ENCODE peak calls at places on chromosomes 6 and 20, in five cellular contexts. H, L, P, Q and I are unnamed samples.

GRCh38 chr6:65937982-65938381 is 231.0 kb upstream of the EYS start:
- DNase-seq in H (no peak), L (no peak), P (no peak), Q (no peak), I (no peak)

GRCh38 chr6:144319193-144319592 is 34.1 kb downstream of the UTRN start:
- DNase-seq in H (no peak), L (no peak), P (no peak), Q (no peak), I (no peak)

GRCh38 chr6:112100561-112100960 is 13.2 kb downstream of the FAM229B start:
- DNase-seq in H (no peak), L (no peak), P (no peak), Q (no peak), I (no peak)

GRCh38 chr6:35050291-35050987 is 90.7 kb downstream of the TCP11 start:
- DNase-seq in H (peak; percentile 57), L (no peak), P (peak; percentile 38), Q (no peak), I (no peak)

GRCh38 chr6:111709615-111710398 is 104.1 kb upstream of the TRAF3IP2 start:
- DNase-seq in H (peak; percentile 58), L (no peak), P (peak; percentile 72), Q (peak; percentile 37), I (no peak)

GRCh38 chr6:66478705-66479104 is 771.7 kb upstream of the EYS start:
- DNase-seq in H (no peak), L (no peak), P (no peak), Q (no peak), I (no peak)

GRCh38 chr6:54801669-54802068 is 44.9 kb upstream of the FAM83B start:
- DNase-seq in H (no peak), L (no peak), P (no peak), Q (no peak), I (peak; percentile 63)

GRCh38 chr20:47810686-47811347 is 25.5 kb upstream of the SULF2 start:
- DNase-seq in H (no peak), L (no peak), P (no peak), Q (no peak), I (no peak)

GRCh38 chr20:15077733-15078132 is 740.3 kb upstream of the FLRT3 start:
- DNase-seq in H (no peak), L (no peak), P (no peak), Q (no peak), I (no peak)

GRCh38 chr20:60070791-60071190 is 112.6 kb downstream of the CDH26 start:
- DNase-seq in H (no peak), L (no peak), P (no peak), Q (no peak), I (no peak)

GRCh38 chr6:137900815-137901214 is 33.8 kb downstream of the TNFAIP3 start:
- DNase-seq in H (no peak), L (no peak), P (no peak), Q (no peak), I (no peak)

GRCh38 chr6:75113446-75113845 is 92.4 kb downstream of the COL12A1 start:
- DNase-seq in H (no peak), L (no peak), P (no peak), Q (no peak), I (no peak)

GRCh38 chr20:47099749-47100515 is 205.3 kb downstream of the EYA2 start:
- DNase-seq in H (no peak), L (no peak), P (no peak), Q (no peak), I (no peak)

GRCh38 chr6:34223381-34223963 is 13.2 kb upstream of the HMGA1 start:
- DNase-seq in H (no peak), L (no peak), P (peak; percentile 58), Q (no peak), I (no peak)

GRCh38 chr6:137849709-137850093 is 17.4 kb upstream of the TNFAIP3 start:
- DNase-seq in H (no peak), L (no peak), P (no peak), Q (no peak), I (no peak)

GRCh38 chr6:120994573-120994967 is 339.7 kb downstream of the TBC1D32 start:
- DNase-seq in H (no peak), L (no peak), P (no peak), Q (no peak), I (no peak)

GRCh38 chr6:3456794-3457709 is at the start of gene SLC22A23:
- DNase-seq in H (peak; percentile 17), L (peak; percentile 87), P (peak; percentile 87), Q (peak; percentile 78), I (no peak)

GRCh38 chr6:104614394-104614793 is 245.3 kb downstream of the HACE1 start:
- DNase-seq in H (no peak), L (no peak), P (no peak), Q (no peak), I (no peak)

GRCh38 chr6:170291271-170292110 is 613 bp upstream of the DLL1 start:
- DNase-seq in H (no peak), L (peak; percentile 68), P (peak; percentile 87), Q (no peak), I (no peak)

GRCh38 chr20:43752561-43753301 is 25.9 kb upstream of the GTSF1L start:
- DNase-seq in H (peak; percentile 95), L (peak; percentile 68), P (peak; percentile 79), Q (peak; percentile 77), I (no peak)

GRCh38 chr6:44727651-44728630 is 340.4 kb downstream of the CDC5L start:
- DNase-seq in H (no peak), L (no peak), P (no peak), Q (no peak), I (no peak)

GRCh38 chr6:35019831-35020230 is 121.3 kb downstream of the TCP11 start:
- DNase-seq in H (no peak), L (no peak), P (no peak), Q (no peak), I (no peak)

GRCh38 chr20:49344975-49345374 is 67.1 kb upstream of the ZNFX1 start:
- DNase-seq in H (no peak), L (no peak), P (no peak), Q (no peak), I (peak; percentile 78)

GRCh38 chr6:107655245-107655644 is 165.3 kb downstream of the SOBP start:
- DNase-seq in H (no peak), L (no peak), P (no peak), Q (no peak), I (no peak)

GRCh38 chr6:57221191-57221935 is 744 bp downstream of the RAB23 start:
- DNase-seq in H (peak; percentile 43), L (peak; percentile 57), P (peak; percentile 67), Q (peak; percentile 72), I (no peak)

GRCh38 chr20:38043512-38044300 is 10.2 kb downstream of the RPRD1B start:
- DNase-seq in H (no peak), L (no peak), P (no peak), Q (no peak), I (no peak)

GRCh38 chr6:121590438-121590837 is 155.0 kb downstream of the GJA1 start:
- DNase-seq in H (no peak), L (no peak), P (no peak), Q (no peak), I (no peak)

GRCh38 chr20:57957397-57958049 is 247.7 kb upstream of the PMEPA1 start:
- DNase-seq in H (no peak), L (no peak), P (peak; percentile 48), Q (no peak), I (no peak)

DNA sequence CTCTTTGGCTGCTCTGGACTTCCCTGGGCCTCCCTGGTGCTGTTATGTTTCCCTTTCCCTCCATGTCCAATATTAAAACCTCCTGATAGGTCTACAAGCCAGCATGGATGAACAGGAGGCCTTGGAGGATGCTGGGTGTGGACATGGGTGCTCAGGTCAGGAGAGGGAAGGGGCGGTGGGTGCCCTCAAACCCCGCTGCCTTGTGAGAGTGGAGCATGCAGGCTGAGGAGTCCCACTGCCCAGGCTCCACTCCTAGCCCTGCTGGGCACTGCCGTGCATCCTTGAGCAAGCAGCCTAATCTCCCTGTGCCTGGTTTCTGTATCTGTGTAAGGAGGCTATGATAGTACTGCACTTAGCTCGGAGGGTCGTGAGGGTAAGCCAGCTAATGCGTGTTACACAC is 18.4 kb upstream of the CCDC167 start:
- DNase-seq in H (no peak), L (no peak), P (no peak), Q (no peak), I (no peak)
- H3K4me3 ChIP-seq in H (no peak overlapping the region), L (no peak overlapping the region), P (no peak overlapping the region), Q (no peak overlapping the region), I (no peak overlapping the region)

GRCh38 chr6:134593442-134593841 is 275.5 kb upstream of the SGK1 start:
- DNase-seq in H (no peak), L (no peak), P (no peak), Q (no peak), I (no peak)

GRCh38 chr6:134593887-134594286 is 276.0 kb upstream of the SGK1 start:
- DNase-seq in H (no peak), L (peak; percentile 60), P (no peak), Q (peak; percentile 50), I (no peak)

GRCh38 chr6:134594881-134595280 is 277.0 kb upstream of the SGK1 start:
- DNase-seq in H (no peak), L (no peak), P (no peak), Q (no peak), I (no peak)

GRCh38 chr6:134590449-134590848 is 272.5 kb upstream of the SGK1 start:
- DNase-seq in H (no peak), L (no peak), P (no peak), Q (no peak), I (no peak)

DNA sequence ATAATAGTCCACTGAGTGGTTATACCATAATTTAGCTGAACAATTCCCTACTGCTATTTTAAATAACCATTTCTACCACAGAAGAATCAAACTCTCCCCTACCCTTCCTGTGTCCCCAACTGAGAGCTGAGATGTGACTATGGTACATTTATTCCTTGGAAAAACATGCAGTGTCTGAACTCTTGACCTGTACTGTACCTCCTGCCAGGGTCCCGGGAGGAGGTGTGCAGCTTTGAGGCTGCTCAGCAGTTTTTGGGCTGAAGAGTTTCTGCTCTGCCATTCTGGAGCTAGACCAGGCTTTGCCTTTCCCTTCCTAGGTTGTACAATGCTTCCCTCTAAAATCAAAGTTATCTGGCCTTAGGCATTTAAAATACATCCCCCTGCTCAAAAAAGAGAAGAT is 275.1 kb upstream of the SGK1 start:
- DNase-seq in H (no peak), L (no peak), P (no peak), Q (no peak), I (no peak)
- H3K27ac ChIP-seq in H (no peak overlapping the region), L (no peak overlapping the region), P (no peak overlapping the region), Q (no peak overlapping the region), I (no peak overlapping the region)

DNA sequence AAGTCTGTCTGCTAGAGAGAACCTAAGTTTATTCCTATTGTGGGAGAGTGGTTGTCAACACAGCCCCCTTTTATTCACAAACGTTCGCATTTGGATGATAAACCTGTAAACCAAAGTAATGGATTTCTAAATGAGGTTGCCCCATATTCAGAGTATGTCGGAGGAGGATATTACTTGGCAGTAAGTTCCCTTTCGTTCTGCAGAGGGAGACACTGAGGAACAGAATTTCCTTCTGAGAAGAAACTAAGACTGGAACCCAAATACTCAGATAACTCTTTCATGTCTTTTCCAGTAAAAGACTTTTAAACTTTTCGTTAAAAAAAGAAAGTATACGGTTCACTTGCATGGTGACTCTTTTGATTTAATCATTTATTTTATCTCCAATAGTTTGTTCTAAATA is 754.6 kb upstream of the MMS22L start:
- DNase-seq in H (no peak), L (no peak), P (no peak), Q (no peak), I (no peak)
- TF ChIP-seq CTCF in H (no peak), L (no peak), P (no peak), Q (no peak), I (no peak)

DNA sequence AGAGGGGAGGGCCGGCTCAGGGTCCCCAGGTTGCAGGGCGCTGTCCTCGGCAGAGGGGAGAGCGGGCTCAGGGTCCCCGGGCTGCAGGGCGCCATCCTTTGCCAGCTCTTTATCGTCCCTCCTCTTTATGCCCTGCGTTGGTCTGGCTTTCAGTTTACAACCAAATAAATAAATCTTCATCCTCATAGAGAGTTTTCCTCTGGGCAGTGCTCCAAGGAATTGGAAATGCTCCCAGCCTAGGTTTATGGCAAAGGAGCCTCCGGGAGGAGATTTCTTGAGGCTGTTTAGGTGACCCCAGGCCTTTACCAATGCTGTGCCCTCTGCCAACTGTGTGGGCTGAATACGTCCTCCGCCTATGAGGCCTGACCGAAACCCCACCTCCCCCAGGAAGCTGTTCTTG is 60.2 kb downstream of the CHMP4B start:
- DNase-seq in H (no peak), L (no peak), P (no peak), Q (no peak), I (no peak)
- H3K4me3 ChIP-seq in H (no peak overlapping the region), L (peak overlapping the region; percentile 35), P (no peak overlapping the region), Q (peak overlapping the region; percentile 29), I (peak overlapping the region; percentile 43)